ENCODE peak calls at places on chromosomes 12 and 14, in ten cellular contexts. I is heart right ventricle; G is CD4-positive, alpha-beta memory T cell; B is kidney glomerular epithelial cell; M is naive B cell; A is DMS 273 treated with DMSO at 0.1 percent for 48 hours; F is activated T-helper 1 cell treated with anti-CD3 and anti-CD28 coated beads, Interleukin-12 subunit alpha, Interleukin-12 subunit beta, Interleukin-2, Interleukin-4 antibody, amounts not matched to agents 30 ng/mL and 10 ng/mL and 1 ng/mL, durations not matched to agents 14 hours and 24 hours and 36 hours; Z is substantia nigra; C is astrocyte; D is left cardiac atrium. J is an unnamed sample.

GRCh38 chr14:36070056-36071043 is 106.2 kb downstream of the PTCSC3 start:
- DNase-seq in I (no peak), G (no peak), B (peak), M (no peak), A (peak), F (no peak), Z (peak), C (peak), D (peak), J (peak)

GRCh38 chr12:69534389-69534822 is 50.9 kb upstream of the CCT2 start:
- DNase-seq in I (peak), G (no peak), B (peak), M (no peak), A (peak), F (peak), Z (peak), C (peak), D (peak), J (peak)

GRCh38 chr12:56723889-56724659 is 1.0 kb downstream of the NACA start:
- DNase-seq in I (peak), G (peak), B (peak), M (no peak), A (no peak), F (no peak), Z (peak), C (peak), D (peak), J (no peak)

GRCh38 chr12:53219956-53220856 is 11.8 kb downstream of the RARG start:
- DNase-seq in I (no peak), G (peak), B (peak), M (peak), A (no peak), F (peak), Z (peak), C (peak), D (peak), J (peak)

GRCh38 chr14:97723834-97724770 is 926.9 kb downstream of the VRK1 start:
- DNase-seq in I (no peak), G (peak), B (no peak), M (no peak), A (no peak), F (peak), Z (no peak), C (no peak), D (no peak), J (no peak)

GRCh38 chr14:100132903-100133510 is 26.4 kb downstream of the DEGS2 start:
- DNase-seq in I (no peak), G (no peak), B (no peak), M (no peak), A (no peak), F (no peak), Z (no peak), C (no peak), D (no peak), J (no peak)

GRCh38 chr12:121196902-121197301 is 13.0 kb upstream of the P2RX4 start:
- DNase-seq in I (no peak), G (no peak), B (no peak), M (peak), A (no peak), F (no peak), Z (peak), C (peak), D (no peak), J (no peak)

GRCh38 chr12:50599366-50600095 is 94.7 kb downstream of the DIP2B start:
- DNase-seq in I (no peak), G (no peak), B (no peak), M (no peak), A (no peak), F (no peak), Z (no peak), C (no peak), D (no peak), J (no peak)

GRCh38 chr14:49946320-49947141 is 53.6 kb downstream of the ARF6 start:
- DNase-seq in I (peak), G (peak), B (peak), M (no peak), A (peak), F (no peak), Z (no peak), C (peak), D (peak), J (no peak)

GRCh38 chr14:103730490-103731035 is 15.0 kb downstream of the ZFYVE21 start:
- DNase-seq in I (peak), G (no peak), B (no peak), M (no peak), A (no peak), F (no peak), Z (no peak), C (peak), D (peak), J (no peak)

GRCh38 chr12:107461222-107461980 is 224.2 kb upstream of the PWP1 start:
- DNase-seq in I (no peak), G (no peak), B (no peak), M (no peak), A (no peak), F (no peak), Z (no peak), C (peak), D (no peak), J (no peak)

GRCh38 chr12:89351489-89352241 is 636 bp downstream of the DUSP6 start:
- DNase-seq in I (peak), G (peak), B (no peak), M (peak), A (no peak), F (peak), Z (peak), C (peak), D (peak), J (no peak)

GRCh38 chr12:79706676-79707075 is 15.9 kb upstream of the PAWR start:
- DNase-seq in I (no peak), G (no peak), B (no peak), M (no peak), A (no peak), F (no peak), Z (no peak), C (no peak), D (no peak), J (no peak)

GRCh38 chr12:45327823-45328383 is 112.0 kb downstream of the ANO6 start:
- DNase-seq in I (no peak), G (no peak), B (no peak), M (no peak), A (no peak), F (no peak), Z (no peak), C (peak), D (no peak), J (no peak)

GRCh38 chr12:92505373-92506340 is 197.1 kb upstream of the PLEKHG7 start:
- DNase-seq in I (peak), G (peak), B (no peak), M (peak), A (no peak), F (peak), Z (peak), C (peak), D (peak), J (no peak)

GRCh38 chr14:93962701-93963601 is 13.4 kb downstream of the ASB2 start:
- DNase-seq in I (no peak), G (peak), B (no peak), M (peak), A (no peak), F (peak), Z (peak), C (peak), D (no peak), J (no peak)

GRCh38 chr14:26597136-26598080 is at the start of gene NOVA1:
- DNase-seq in I (peak), G (no peak), B (peak), M (no peak), A (no peak), F (no peak), Z (peak), C (peak), D (peak), J (peak)

GRCh38 chr12:32312049-32312670 is 87.2 kb upstream of the FGD4 start:
- DNase-seq in I (no peak), G (no peak), B (peak), M (peak), A (no peak), F (no peak), Z (no peak), C (peak), D (no peak), J (no peak)

GRCh38 chr12:80620281-80620680 is 87.2 kb upstream of the MYF6 start:
- DNase-seq in I (no peak), G (no peak), B (no peak), M (no peak), A (no peak), F (no peak), Z (no peak), C (no peak), D (no peak), J (no peak)

GRCh38 chr12:52452101-52452500 is at the start of gene KRT6B:
- DNase-seq in I (no peak), G (no peak), B (no peak), M (no peak), A (no peak), F (no peak), Z (no peak), C (no peak), D (no peak), J (no peak)

GRCh38 chr12:22042981-22043669 is 2.9 kb upstream of the CMAS start:
- DNase-seq in I (no peak), G (no peak), B (no peak), M (no peak), A (no peak), F (no peak), Z (no peak), C (peak), D (no peak), J (no peak)

GRCh38 chr14:23172572-23172971 is 10.9 kb downstream of the SLC7A8 start:
- DNase-seq in I (no peak), G (no peak), B (no peak), M (no peak), A (no peak), F (no peak), Z (no peak), C (no peak), D (no peak), J (no peak)

GRCh38 chr14:100540926-100541620 is 46.1 kb downstream of the BEGAIN start:
- DNase-seq in I (no peak), G (peak), B (no peak), M (no peak), A (no peak), F (no peak), Z (no peak), C (no peak), D (peak), J (no peak)

GRCh38 chr14:58942516-58942915 is 246.0 kb upstream of the DAAM1 start:
- DNase-seq in I (no peak), G (no peak), B (no peak), M (no peak), A (no peak), F (no peak), Z (no peak), C (peak), D (no peak), J (no peak)

GRCh38 chr12:117342682-117343081 is 18.7 kb downstream of the NOS1 start:
- DNase-seq in I (no peak), G (no peak), B (peak), M (no peak), A (no peak), F (no peak), Z (no peak), C (no peak), D (no peak), J (no peak)

GRCh38 chr12:6057693-6058092 is 66.8 kb downstream of the VWF start:
- DNase-seq in I (peak), G (no peak), B (no peak), M (no peak), A (no peak), F (no peak), Z (no peak), C (no peak), D (no peak), J (peak)

GRCh38 chr12:93361159-93361919 is 16.4 kb upstream of the NUDT4 start:
- DNase-seq in I (peak), G (no peak), B (peak), M (no peak), A (no peak), F (no peak), Z (no peak), C (peak), D (peak), J (no peak)

GRCh38 chr14:21017528-21018245 is 7.2 kb downstream of the NDRG2 start:
- DNase-seq in I (no peak), G (no peak), B (no peak), M (no peak), A (no peak), F (no peak), Z (no peak), C (no peak), D (no peak), J (no peak)

GRCh38 chr12:93032748-93033147 is 103.7 kb upstream of the EEA1 start:
- DNase-seq in I (no peak), G (no peak), B (no peak), M (no peak), A (no peak), F (no peak), Z (no peak), C (peak), D (no peak), J (no peak)

GRCh38 chr14:40122978-40123648 is 690.9 kb upstream of the FBXO33 start:
- DNase-seq in I (no peak), G (no peak), B (peak), M (no peak), A (no peak), F (no peak), Z (no peak), C (peak), D (no peak), J (no peak)

GRCh38 chr12:100826323-100826722 is 31.7 kb downstream of the ANO4 start:
- DNase-seq in I (peak), G (no peak), B (peak), M (no peak), A (no peak), F (no peak), Z (peak), C (peak), D (peak), J (peak)

GRCh38 chr12:65123435-65124063 is 2.4 kb upstream of the WIF1 start:
- DNase-seq in I (no peak), G (no peak), B (peak), M (peak), A (no peak), F (no peak), Z (no peak), C (no peak), D (no peak), J (no peak)

GRCh38 chr12:120783197-120783596 is 57.6 kb downstream of the ACADS start:
- DNase-seq in I (no peak), G (no peak), B (no peak), M (no peak), A (no peak), F (no peak), Z (no peak), C (peak), D (no peak), J (no peak)

GRCh38 chr12:29026419-29026818 is 122.7 kb upstream of the FAR2 start:
- DNase-seq in I (no peak), G (no peak), B (peak), M (no peak), A (no peak), F (no peak), Z (no peak), C (peak), D (no peak), J (no peak)

GRCh38 chr12:6187948-6188793 is 12.0 kb upstream of the CD9 start:
- DNase-seq in I (no peak), G (no peak), B (no peak), M (no peak), A (no peak), F (no peak), Z (no peak), C (no peak), D (peak), J (no peak)

GRCh38 chr12:1540690-1541089 is 53.7 kb downstream of the FBXL14 start:
- DNase-seq in I (no peak), G (no peak), B (peak), M (no peak), A (no peak), F (no peak), Z (no peak), C (peak), D (no peak), J (no peak)

GRCh38 chr12:20423557-20423956 is 55.2 kb downstream of the PDE3A start:
- DNase-seq in I (no peak), G (no peak), B (no peak), M (no peak), A (no peak), F (no peak), Z (no peak), C (no peak), D (no peak), J (peak)

GRCh38 chr12:28026701-28027100 is 54.2 kb upstream of the PTHLH start:
- DNase-seq in I (no peak), G (no peak), B (peak), M (no peak), A (no peak), F (no peak), Z (no peak), C (peak), D (no peak), J (no peak)

GRCh38 chr12:132395192-132395907 is 66.0 kb upstream of the GALNT9 start:
- DNase-seq in I (no peak), G (no peak), B (no peak), M (no peak), A (no peak), F (no peak), Z (no peak), C (no peak), D (no peak), J (no peak)